ENCODE peak calls at places on chromosomes 13 and 19, in ten cellular contexts. D is colonic mucosa; V is stimulated activated CD4-positive, alpha-beta T cell treated with anti-CD3 and anti-CD28 coated beads, Interleukin-15, amount 100 ng/mL, for 1 hour; Q is frontal cortex; F is activated CD4-positive, alpha-beta T cell treated with anti-CD3 and anti-CD28 coated beads, Interleukin-2, amount 50 U/mL, for 24 hours; X is mesendoderm; S is smooth muscle cell of the brain vasculature; M is spleen; C is GM03348; K is CD8-positive, alpha-beta T cell. J is an unnamed sample.
A peak's percentile ranks its signal among the peaks of the same experiment; 100 is the strongest.

GRCh38 chr19:31513841-31514240 is 164.6 kb upstream of the TSHZ3 start:
- DNase-seq in D (no peak), V (no peak), Q (no peak), F (no peak), X (no peak), S (no peak), M (no peak), C (no peak), K (no peak), J (no peak)

GRCh38 chr19:16372065-16372915 is 47.7 kb downstream of the KLF2 start:
- DNase-seq in D (no peak), V (no peak), Q (no peak), F (no peak), X (no peak), S (no peak), M (peak; percentile 80), C (no peak), K (no peak), J (peak; percentile 47)

GRCh38 chr19:48632692-48633147 is 4.5 kb downstream of the DBP start:
- DNase-seq in D (no peak), V (no peak), Q (no peak), F (no peak), X (no peak), S (no peak), M (no peak), C (no peak), K (no peak), J (no peak)

GRCh38 chr13:110722971-110723370 is 9.5 kb downstream of the ING1 start:
- DNase-seq in D (no peak), V (no peak), Q (no peak), F (no peak), X (no peak), S (no peak), M (no peak), C (no peak), K (no peak), J (no peak)

GRCh38 chr19:57056972-57057371 is 62.8 kb upstream of the USP29 start:
- DNase-seq in D (peak; percentile 59), V (no peak), Q (no peak), F (no peak), X (no peak), S (no peak), M (no peak), C (no peak), K (no peak), J (peak; percentile 52)

GRCh38 chr19:11191273-11191755 is 6.0 kb downstream of the KANK2 start:
- DNase-seq in D (peak; percentile 58), V (no peak), Q (no peak), F (no peak), X (peak; percentile 42), S (no peak), M (no peak), C (peak; percentile 90), K (no peak), J (no peak)

GRCh38 chr19:56142897-56143434 is 1.9 kb downstream of the ZNF444 start:
- DNase-seq in D (no peak), V (no peak), Q (no peak), F (no peak), X (no peak), S (no peak), M (no peak), C (no peak), K (no peak), J (no peak)

GRCh38 chr13:41751734-41752445 is 209.0 kb downstream of the VWA8 start:
- DNase-seq in D (no peak), V (no peak), Q (no peak), F (no peak), X (no peak), S (no peak), M (no peak), C (no peak), K (no peak), J (no peak)

GRCh38 chr13:36788276-36788675 is 30.7 kb upstream of the RFXAP start:
- DNase-seq in D (no peak), V (no peak), Q (no peak), F (no peak), X (no peak), S (no peak), M (no peak), C (peak; percentile 17), K (no peak), J (no peak)

GRCh38 chr19:13260883-13261653 is 110.9 kb downstream of the IER2 start:
- DNase-seq in D (no peak), V (no peak), Q (no peak), F (peak; percentile 21), X (peak; percentile 27), S (peak; percentile 50), M (no peak), C (peak; percentile 90), K (no peak), J (no peak)

GRCh38 chr13:100941811-100942361 is 267.3 kb upstream of the TMTC4 start:
- DNase-seq in D (no peak), V (no peak), Q (no peak), F (no peak), X (peak; percentile 50), S (no peak), M (no peak), C (no peak), K (no peak), J (no peak)

GRCh38 chr13:19984430-19985218 is 26.1 kb downstream of the ZMYM2 start:
- DNase-seq in D (no peak), V (no peak), Q (no peak), F (no peak), X (peak; percentile 70), S (no peak), M (no peak), C (peak; percentile 69), K (no peak), J (no peak)

GRCh38 chr19:8698433-8699063 is at the start of gene ACTL9:
- DNase-seq in D (no peak), V (no peak), Q (no peak), F (no peak), X (no peak), S (no peak), M (no peak), C (no peak), K (no peak), J (no peak)

GRCh38 chr19:47663911-47664771 is 49.1 kb upstream of the EHD2 start:
- DNase-seq in D (peak; percentile 44), V (no peak), Q (no peak), F (no peak), X (peak; percentile 86), S (peak; percentile 89), M (no peak), C (peak; percentile 92), K (no peak), J (peak; percentile 23)

GRCh38 chr13:99434258-99434788 is 66.9 kb upstream of the TM9SF2 start:
- DNase-seq in D (no peak), V (peak; percentile 68), Q (no peak), F (peak; percentile 69), X (peak; percentile 70), S (no peak), M (no peak), C (no peak), K (peak; percentile 84), J (peak; percentile 74)

GRCh38 chr19:18514800-18515682 is 6.8 kb downstream of the ELL start:
- DNase-seq in D (peak; percentile 71), V (no peak), Q (no peak), F (no peak), X (peak; percentile 81), S (no peak), M (peak; percentile 90), C (no peak), K (peak; percentile 28), J (peak; percentile 85)

GRCh38 chr13:109868583-109869311 is 82.4 kb upstream of the IRS2 start:
- DNase-seq in D (no peak), V (no peak), Q (no peak), F (no peak), X (no peak), S (no peak), M (no peak), C (no peak), K (no peak), J (no peak)

GRCh38 chr13:87986639-87987250 is 315.6 kb downstream of the SLITRK5 start:
- DNase-seq in D (no peak), V (no peak), Q (no peak), F (no peak), X (peak; percentile 28), S (no peak), M (no peak), C (no peak), K (no peak), J (no peak)

GRCh38 chr19:56141416-56141992 is 417 bp downstream of the ZNF444 start:
- DNase-seq in D (peak; percentile 49), V (no peak), Q (no peak), F (no peak), X (peak; percentile 45), S (no peak), M (peak; percentile 86), C (no peak), K (peak; percentile 40), J (peak; percentile 41)

GRCh38 chr19:29495091-29495490 is 30.7 kb upstream of the VSTM2B start:
- DNase-seq in D (no peak), V (no peak), Q (no peak), F (no peak), X (no peak), S (no peak), M (no peak), C (no peak), K (no peak), J (no peak)

GRCh38 chr19:47464619-47465018 is 7.1 kb downstream of the SLC8A2 start:
- DNase-seq in D (no peak), V (no peak), Q (no peak), F (no peak), X (no peak), S (no peak), M (no peak), C (no peak), K (no peak), J (no peak)

GRCh38 chr19:5808120-5808816 is 3.4 kb downstream of the NRTN start:
- DNase-seq in D (no peak), V (no peak), Q (no peak), F (no peak), X (no peak), S (no peak), M (no peak), C (no peak), K (no peak), J (no peak)

GRCh38 chr13:111973186-111974064 is 93.5 kb upstream of the SOX1 start:
- DNase-seq in D (no peak), V (no peak), Q (no peak), F (no peak), X (peak; percentile 27), S (no peak), M (no peak), C (no peak), K (no peak), J (no peak)

J was measured in Peyer's patch.